ENCODE peak calls at places on chromosomes 4 and X, in nine cellular contexts. Q, D, B, Z, W, T, S, U and L are unnamed samples.

GRCh38 chr4:140102406-140102805 is 51.6 kb downstream of the MAML3 start:
- DNase-seq in Q (no peak), D (no peak), B (no peak), Z (no peak), W (no peak), T (no peak), S (peak; percentile 60), U (no peak), L (no peak)

GRCh38 chr4:141247430-141247780 is 26.7 kb downstream of the ZNF330 start:
- DNase-seq in Q (no peak), D (no peak), B (no peak), Z (no peak), W (no peak), T (no peak), S (no peak), U (no peak), L (no peak)

GRCh38 chrX:130672214-130672613 is 230.8 kb downstream of the ENOX2 start:
- DNase-seq in Q (no peak), D (no peak), B (no peak), Z (no peak), W (no peak), T (no peak), S (no peak), U (no peak), L (no peak)

GRCh38 chr4:39820186-39820585 is 122.2 kb downstream of the UBE2K start:
- DNase-seq in Q (no peak), D (no peak), B (no peak), Z (no peak), W (no peak), T (peak; percentile 6), S (no peak), U (no peak), L (no peak)

GRCh38 chrX:154366666-154367055 is 7.8 kb downstream of the FLNA start:
- DNase-seq in Q (no peak), D (no peak), B (no peak), Z (no peak), W (no peak), T (no peak), S (no peak), U (no peak), L (no peak)

GRCh38 chrX:70289168-70289792 is 447 bp downstream of the PDZD11 start:
- DNase-seq in Q (no peak), D (no peak), B (no peak), Z (no peak), W (no peak), T (no peak), S (no peak), U (no peak), L (no peak)

GRCh38 chrX:122625821-122626220 is 558.3 kb upstream of the GRIA3 start:
- DNase-seq in Q (no peak), D (no peak), B (no peak), Z (no peak), W (no peak), T (no peak), S (no peak), U (no peak), L (no peak)

GRCh38 chr4:29277381-29277780 is 1442.8 kb upstream of the PCDH7 start:
- DNase-seq in Q (no peak), D (no peak), B (no peak), Z (no peak), W (no peak), T (no peak), S (no peak), U (no peak), L (no peak)

GRCh38 chrX:55451990-55452824 is at the start of gene MAGEH1:
- DNase-seq in Q (peak; percentile 81), D (peak; percentile 92), B (peak; percentile 84), Z (peak; percentile 85), W (peak; percentile 74), T (peak; percentile 86), S (peak; percentile 67), U (peak; percentile 67), L (peak; percentile 79)

GRCh38 chrX:37076983-37077382 is 68.8 kb downstream of the FAM47C start:
- DNase-seq in Q (no peak), D (no peak), B (no peak), Z (no peak), W (no peak), T (no peak), S (no peak), U (no peak), L (no peak)

GRCh38 chr4:165766018-165766417 is 107.0 kb upstream of the TLL1 start:
- DNase-seq in Q (no peak), D (no peak), B (no peak), Z (no peak), W (no peak), T (no peak), S (no peak), U (no peak), L (no peak)

GRCh38 chr4:165766976-165767375 is 106.1 kb upstream of the TLL1 start:
- DNase-seq in Q (no peak), D (no peak), B (no peak), Z (no peak), W (no peak), T (no peak), S (no peak), U (no peak), L (no peak)

GRCh38 chr4:165767671-165768070 is 105.4 kb upstream of the TLL1 start:
- DNase-seq in Q (no peak), D (no peak), B (no peak), Z (no peak), W (no peak), T (no peak), S (no peak), U (no peak), L (no peak)

GRCh38 chr4:165765053-165765452 is 108.0 kb upstream of the TLL1 start:
- DNase-seq in Q (no peak), D (no peak), B (no peak), Z (no peak), W (no peak), T (no peak), S (peak; percentile 7), U (no peak), L (no peak)

DNA sequence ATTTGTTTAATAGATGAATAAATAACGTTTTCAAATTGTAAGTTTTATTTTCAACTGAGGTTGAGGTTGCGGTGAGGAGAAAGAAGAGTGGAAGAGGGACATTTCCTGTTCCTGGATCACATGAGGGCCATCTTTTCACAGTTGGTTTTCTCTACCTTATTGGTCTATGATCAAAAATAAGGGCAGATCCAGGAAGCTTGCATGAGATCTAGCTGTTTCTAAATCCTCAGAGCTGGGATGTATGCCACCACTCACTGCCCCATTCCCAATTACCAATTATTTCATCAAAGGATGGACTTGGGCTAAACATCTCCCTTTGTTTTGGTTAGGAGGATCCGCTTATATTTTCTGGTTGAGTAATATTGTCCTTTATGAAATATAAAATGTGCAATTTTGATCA is 104.8 kb upstream of the TLL1 start:
- DNase-seq in Q (no peak), D (no peak), B (no peak), Z (no peak), W (no peak), T (no peak), S (no peak), U (no peak), L (no peak)
- H3K4me1 ChIP-seq in Q (no peaks in the 10 kb centered on the region), D (no peaks in the 10 kb centered on the region), B (no peaks in the 10 kb centered on the region), Z (peaks cover 13% of the 10 kb centered on the region), W (no peaks in the 10 kb centered on the region), T (peaks cover 5% of the 10 kb centered on the region), S (no peaks in the 10 kb centered on the region), U (no peaks in the 10 kb centered on the region), L (no peaks in the 10 kb centered on the region)

GRCh38 chr4:1981251-1982055 is 27.3 kb downstream of the NELFA start:
- DNase-seq in Q (peak; percentile 69), D (no peak), B (peak; percentile 55), Z (peak; percentile 22), W (peak; percentile 67), T (peak; percentile 65), S (peak; percentile 41), U (peak; percentile 74), L (no peak)

GRCh38 chr4:1979477-1980196 is 29.1 kb downstream of the NELFA start:
- DNase-seq in Q (no peak), D (no peak), B (no peak), Z (no peak), W (no peak), T (peak; percentile 65), S (no peak), U (no peak), L (no peak)

GRCh38 chr4:1982124-1983052 is 26.4 kb downstream of the NELFA start:
- DNase-seq in Q (no peak), D (no peak), B (peak; percentile 54), Z (no peak), W (no peak), T (peak; percentile 31), S (peak; percentile 17), U (no peak), L (no peak)

GRCh38 chr4:1978741-1979476 is 29.9 kb downstream of the NELFA start:
- DNase-seq in Q (no peak), D (no peak), B (no peak), Z (no peak), W (no peak), T (peak; percentile 77), S (no peak), U (no peak), L (no peak)

DNA sequence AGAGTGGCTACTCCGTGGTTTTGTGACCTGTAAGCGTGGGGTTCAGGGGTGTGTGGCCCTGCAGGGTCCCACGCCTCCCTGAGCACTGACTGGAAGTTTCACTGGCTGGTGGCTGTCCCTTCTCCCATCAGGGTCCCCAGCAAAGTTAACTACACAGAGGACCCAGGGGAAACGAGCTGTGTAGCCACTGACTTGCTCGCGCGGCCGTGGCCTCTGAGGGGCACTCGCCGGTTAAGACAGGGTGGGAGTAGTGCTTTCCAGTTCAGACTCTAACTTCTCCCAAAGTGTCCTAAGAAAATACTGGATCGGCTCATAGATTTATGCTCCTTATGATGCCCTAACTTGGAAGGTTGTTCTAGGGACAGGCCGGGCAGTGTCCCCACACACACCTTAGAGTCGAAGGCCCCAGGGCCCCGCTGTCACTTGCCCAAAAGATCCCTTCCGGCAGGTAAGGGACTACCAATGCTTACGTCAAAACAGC is 28.2 kb downstream of the NELFA start:
- DNase-seq in Q (no peak), D (no peak), B (no peak), Z (no peak), W (no peak), T (no peak), S (no peak), U (no peak), L (no peak)
- TF ChIP-seq EP300 in Q (no peak), D (no peak), B (no peak), Z (no peak), W (no peak), T (no peak), S (no peak), U (no peak), L (no peak)

DNA sequence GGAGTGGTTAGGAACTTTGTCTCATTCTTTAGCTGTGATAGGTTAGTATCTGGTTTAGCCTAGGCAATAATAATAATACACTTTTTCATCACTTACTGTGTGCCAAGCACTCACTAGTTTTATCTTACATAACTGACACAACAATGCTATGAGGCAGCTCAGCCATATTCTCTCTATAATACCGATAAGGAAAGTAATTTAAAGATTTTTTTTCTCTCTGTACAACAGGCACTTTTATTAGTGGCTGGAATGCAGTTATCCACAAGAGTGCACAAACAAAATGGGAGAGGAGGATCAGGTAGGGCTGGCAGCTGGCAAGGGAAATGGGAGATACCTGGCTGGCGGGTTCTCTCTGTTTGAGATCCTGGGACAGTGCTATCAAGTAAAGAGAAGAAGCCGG is 7.6 kb downstream of the RELL1 start:
- DNase-seq in Q (no peak), D (no peak), B (no peak), Z (no peak), W (no peak), T (no peak), S (no peak), U (no peak), L (no peak)
- H3K4me1 ChIP-seq in Q (peaks cover 58% of the 10 kb centered on the region), D (peaks cover 46% of the 10 kb centered on the region), B (peaks cover 26% of the 10 kb centered on the region), Z (peaks cover 31% of the 10 kb centered on the region), W (peaks cover 22% of the 10 kb centered on the region), T (peaks cover 54% of the 10 kb centered on the region), S (peaks cover 16% of the 10 kb centered on the region), U (no peaks in the 10 kb centered on the region), L (peaks cover 3% of the 10 kb centered on the region)

GRCh38 chr4:38529189-38530115 is 134.5 kb upstream of the KLF3 start:
- DNase-seq in Q (peak; percentile 81), D (no peak), B (peak; percentile 67), Z (peak; percentile 77), W (no peak), T (no peak), S (no peak), U (peak; percentile 91), L (no peak)
- TF ChIP-seq EP300 in Q (no peak), D (no peak), B (no peak), Z (no peak), W (no peak), T (no peak), S (no peak), U (peak; percentile 91), L (no peak)